ENCODE peak calls at places on chromosome 20, in seven cellular contexts. Y is heart left ventricle, A is ovary, T is body of pancreas, N is cardiac muscle cell, I is psoas muscle, H is heart right ventricle. S is an unnamed sample.
A peak's percentile ranks its signal among the peaks of the same experiment; 100 is the strongest.

GRCh38 chr20:34389206-34389953 is 26.3 kb downstream of the ITCH start:
- DNase-seq in Y (no peak), A (no peak), T (no peak), N (no peak), I (no peak), H (no peak), S (no peak)

GRCh38 chr20:60930023-60930790 is 321.9 kb upstream of the CDH4 start:
- DNase-seq in Y (no peak), A (no peak), T (no peak), N (no peak), I (no peak), H (no peak), S (no peak)

GRCh38 chr20:46683068-46683477 is 6.2 kb downstream of the TP53RK start:
- DNase-seq in Y (no peak), A (no peak), T (no peak), N (peak; percentile 63), I (no peak), H (no peak), S (no peak)

GRCh38 chr20:56626367-56627121 is 2.6 kb upstream of the TFAP2C start:
- DNase-seq in Y (no peak), A (no peak), T (no peak), N (peak; percentile 24), I (no peak), H (no peak), S (no peak)

GRCh38 chr20:58893355-58894151 is 41.0 kb downstream of the GNAS start:
- DNase-seq in Y (no peak), A (no peak), T (no peak), N (no peak), I (no peak), H (no peak), S (no peak)

GRCh38 chr20:47392015-47392720 is 35.7 kb upstream of the ZMYND8 start:
- DNase-seq in Y (peak; percentile 62), A (no peak), T (no peak), N (peak; percentile 93), I (no peak), H (no peak), S (peak; percentile 97)

GRCh38 chr20:41034239-41034638 is 5.6 kb downstream of the TOP1 start:
- DNase-seq in Y (no peak), A (no peak), T (no peak), N (no peak), I (no peak), H (no peak), S (no peak)

GRCh38 chr20:17680128-17680835 is 1.8 kb downstream of the RRBP1 start:
- DNase-seq in Y (peak; percentile 63), A (peak; percentile 62), T (peak; percentile 73), N (peak; percentile 78), I (peak; percentile 72), H (peak; percentile 42), S (peak; percentile 56)

GRCh38 chr20:38222231-38222922 is 38.2 kb downstream of the KIAA1755 start:
- DNase-seq in Y (peak; percentile 64), A (peak; percentile 58), T (peak; percentile 51), N (peak; percentile 63), I (peak; percentile 78), H (peak; percentile 57), S (peak; percentile 69)

DNA sequence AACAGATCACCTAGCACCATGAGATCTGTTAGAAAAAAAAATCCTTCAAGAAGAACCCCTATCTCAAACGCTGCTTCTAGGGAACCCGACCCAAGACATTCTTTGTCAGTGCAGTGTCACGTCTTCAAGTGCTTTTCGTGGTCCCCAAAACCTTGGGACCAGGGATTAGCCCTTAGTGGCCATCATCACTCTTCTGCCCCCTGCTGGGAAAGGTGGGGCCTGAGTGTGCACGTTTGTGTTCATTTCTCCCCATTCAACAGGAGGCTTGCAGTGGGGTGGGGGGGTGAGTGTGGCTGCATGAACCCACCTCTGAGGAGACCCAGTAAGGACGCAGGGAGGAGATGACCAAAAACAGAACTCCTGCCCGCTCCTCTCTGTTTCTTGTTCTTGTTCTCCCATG is 218.2 kb upstream of the RNF24 start:
- DNase-seq in Y (no peak), A (no peak), T (no peak), N (no peak), I (no peak), H (no peak), S (no peak)
- TF ChIP-seq CTCF in Y (no peak), A (no peak), T (no peak), N (peak; percentile 38), I (no peak), H (no peak), S (peak; percentile 36)

GRCh38 chr20:6877633-6878032 is 110.1 kb downstream of the BMP2 start:
- DNase-seq in Y (no peak), A (no peak), T (no peak), N (no peak), I (no peak), H (no peak), S (no peak)

GRCh38 chr20:6886065-6886729 is 118.7 kb downstream of the BMP2 start:
- DNase-seq in Y (no peak), A (peak; percentile 7), T (no peak), N (no peak), I (no peak), H (peak; percentile 6), S (no peak)

GRCh38 chr20:6887966-6888365 is 120.5 kb downstream of the BMP2 start:
- DNase-seq in Y (no peak), A (no peak), T (no peak), N (no peak), I (no peak), H (no peak), S (no peak)

GRCh38 chr20:6884114-6884513 is 116.6 kb downstream of the BMP2 start:
- DNase-seq in Y (no peak), A (no peak), T (no peak), N (no peak), I (no peak), H (no peak), S (no peak)

GRCh38 chr20:6882911-6883310 is 115.4 kb downstream of the BMP2 start:
- DNase-seq in Y (no peak), A (no peak), T (no peak), N (no peak), I (no peak), H (no peak), S (no peak)
- H3K27me3 ChIP-seq in Y (no peaks in the 10 kb centered on the region), A (no peaks in the 10 kb centered on the region), T (no peaks in the 10 kb centered on the region), N (no peaks in the 10 kb centered on the region), I (no peaks in the 10 kb centered on the region), H (no peaks in the 10 kb centered on the region), S (no peaks in the 10 kb centered on the region)

DNA sequence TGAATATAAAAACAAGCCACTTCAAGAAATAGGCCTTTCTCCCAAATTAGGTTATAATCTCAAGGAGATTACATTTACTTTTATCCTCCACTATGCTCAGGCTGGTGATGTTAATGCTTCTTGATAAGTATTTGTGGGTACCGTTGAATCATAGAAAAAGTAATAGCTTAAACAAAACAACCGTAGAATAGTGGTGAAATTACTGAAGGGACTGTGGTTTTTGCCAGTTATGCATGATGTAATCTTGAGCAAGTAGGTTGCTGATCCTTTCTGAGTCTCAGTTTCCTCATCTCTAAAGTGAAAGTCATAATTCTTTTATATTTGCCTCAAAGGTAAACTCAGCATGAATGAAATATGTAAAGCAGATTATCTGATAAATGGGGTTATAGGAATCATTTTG is 187.3 kb upstream of the JAG1 start:
- DNase-seq in Y (no peak), A (no peak), T (no peak), N (peak; percentile 51), I (no peak), H (no peak), S (peak; percentile 62)
- H3K27ac ChIP-seq in Y (no peak overlapping the region), A (no peak overlapping the region), T (peak overlapping the region; percentile 28), N (no peak overlapping the region), I (no peak overlapping the region), H (no peak overlapping the region), S (no peak overlapping the region)

DNA sequence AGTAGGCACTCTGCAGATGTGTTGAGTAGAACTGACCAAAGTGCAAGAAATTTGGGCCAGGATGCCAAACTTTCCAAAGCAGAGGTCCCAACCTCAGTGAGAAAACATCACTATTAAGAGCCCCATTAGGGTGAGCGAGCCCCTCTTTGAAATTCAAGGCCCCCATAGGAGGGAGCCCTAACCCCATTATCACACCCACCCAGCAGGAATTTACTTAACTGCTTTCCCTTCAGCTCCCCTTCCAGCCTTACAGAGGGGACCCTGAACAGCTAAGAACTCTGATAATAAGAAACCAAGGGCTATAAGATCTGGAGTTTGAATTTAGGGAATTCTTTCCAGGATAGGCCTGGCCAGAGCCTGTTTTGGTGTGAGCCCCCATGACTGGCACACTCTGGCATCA is 130.7 kb downstream of the NFATC2 start:
- DNase-seq in Y (no peak), A (no peak), T (no peak), N (no peak), I (no peak), H (no peak), S (no peak)
- TF ChIP-seq CTCF in Y (no peak), A (no peak), T (no peak), N (no peak), I (no peak), H (no peak), S (no peak)

S was measured in brain microvascular endothelial cell.